ENCODE peak calls at places on chromosome 18, in eight cellular contexts. One of them, this sample, is unnamed.

GRCh38 chr18:7740815-7741214 is 173.7 kb downstream of the PTPRM start:
- DNase-seq in progenitor cell of endocrine pancreas: no peak
- DNase-seq in lower leg skin: no peak
- DNase-seq in dorsolateral prefrontal cortex: no peak
- DNase-seq in fibroblast of lung: no peak
- DNase-seq in uterus: no peak
- DNase-seq in GM10248: no peak
- DNase-seq in IMR-90: peak
- DNase-seq in this sample: no peak

GRCh38 chr18:10261315-10262276 is 192.8 kb upstream of the APCDD1 start:
- DNase-seq in progenitor cell of endocrine pancreas: no peak
- DNase-seq in lower leg skin: no peak
- DNase-seq in dorsolateral prefrontal cortex: no peak
- DNase-seq in fibroblast of lung: peak
- DNase-seq in uterus: no peak
- DNase-seq in GM10248: no peak
- DNase-seq in IMR-90: peak
- DNase-seq in this sample: no peak

GRCh38 chr18:57542126-57542525 is 44.4 kb downstream of the FECH start:
- DNase-seq in progenitor cell of endocrine pancreas: no peak
- DNase-seq in lower leg skin: no peak
- DNase-seq in dorsolateral prefrontal cortex: no peak
- DNase-seq in fibroblast of lung: no peak
- DNase-seq in uterus: no peak
- DNase-seq in GM10248: no peak
- DNase-seq in IMR-90: peak
- DNase-seq in this sample: no peak

GRCh38 chr18:44679912-44680270 is 797 bp upstream of the SETBP1 start:
- DNase-seq in progenitor cell of endocrine pancreas: peak
- DNase-seq in lower leg skin: no peak
- DNase-seq in dorsolateral prefrontal cortex: peak
- DNase-seq in fibroblast of lung: peak
- DNase-seq in uterus: peak
- DNase-seq in GM10248: peak
- DNase-seq in IMR-90: peak
- DNase-seq in this sample: peak

GRCh38 chr18:23538040-23538439 is 34.7 kb downstream of the RMC1 start:
- DNase-seq in progenitor cell of endocrine pancreas: no peak
- DNase-seq in lower leg skin: no peak
- DNase-seq in dorsolateral prefrontal cortex: no peak
- DNase-seq in fibroblast of lung: no peak
- DNase-seq in uterus: no peak
- DNase-seq in GM10248: no peak
- DNase-seq in IMR-90: no peak
- DNase-seq in this sample: no peak

GRCh38 chr18:27921904-27922541 is 254.9 kb downstream of the CDH2 start:
- DNase-seq in progenitor cell of endocrine pancreas: no peak
- DNase-seq in lower leg skin: no peak
- DNase-seq in dorsolateral prefrontal cortex: no peak
- DNase-seq in fibroblast of lung: peak
- DNase-seq in uterus: no peak
- DNase-seq in GM10248: no peak
- DNase-seq in IMR-90: peak
- DNase-seq in this sample: no peak

GRCh38 chr18:59273936-59274928 is 978 bp upstream of the RAX start:
- DNase-seq in progenitor cell of endocrine pancreas: no peak
- DNase-seq in lower leg skin: no peak
- DNase-seq in dorsolateral prefrontal cortex: no peak
- DNase-seq in fibroblast of lung: no peak
- DNase-seq in uterus: no peak
- DNase-seq in GM10248: no peak
- DNase-seq in IMR-90: no peak
- DNase-seq in this sample: no peak

GRCh38 chr18:36993068-36993467 is 164.1 kb downstream of the KIAA1328 start:
- DNase-seq in progenitor cell of endocrine pancreas: no peak
- DNase-seq in lower leg skin: no peak
- DNase-seq in dorsolateral prefrontal cortex: no peak
- DNase-seq in fibroblast of lung: peak
- DNase-seq in uterus: no peak
- DNase-seq in GM10248: no peak
- DNase-seq in IMR-90: peak
- DNase-seq in this sample: no peak

GRCh38 chr18:24677011-24677410 is 216.6 kb downstream of the HRH4 start:
- DNase-seq in progenitor cell of endocrine pancreas: no peak
- DNase-seq in lower leg skin: no peak
- DNase-seq in dorsolateral prefrontal cortex: no peak
- DNase-seq in fibroblast of lung: peak
- DNase-seq in uterus: no peak
- DNase-seq in GM10248: no peak
- DNase-seq in IMR-90: peak
- DNase-seq in this sample: no peak

GRCh38 chr18:79315589-79315988 is 80.1 kb upstream of the NFATC1 start:
- DNase-seq in progenitor cell of endocrine pancreas: no peak
- DNase-seq in lower leg skin: no peak
- DNase-seq in dorsolateral prefrontal cortex: no peak
- DNase-seq in fibroblast of lung: no peak
- DNase-seq in uterus: no peak
- DNase-seq in GM10248: no peak
- DNase-seq in IMR-90: no peak
- DNase-seq in this sample: no peak

GRCh38 chr18:39675358-39675757 is 2109.8 kb upstream of the CELF4 start:
- DNase-seq in progenitor cell of endocrine pancreas: no peak
- DNase-seq in lower leg skin: no peak
- DNase-seq in dorsolateral prefrontal cortex: no peak
- DNase-seq in fibroblast of lung: peak
- DNase-seq in uterus: no peak
- DNase-seq in GM10248: no peak
- DNase-seq in IMR-90: peak
- DNase-seq in this sample: no peak

GRCh38 chr18:68769423-68769822 is 28.5 kb upstream of the CCDC102B start:
- DNase-seq in progenitor cell of endocrine pancreas: no peak
- DNase-seq in lower leg skin: peak
- DNase-seq in dorsolateral prefrontal cortex: no peak
- DNase-seq in fibroblast of lung: peak
- DNase-seq in uterus: peak
- DNase-seq in GM10248: no peak
- DNase-seq in IMR-90: no peak
- DNase-seq in this sample: no peak

GRCh38 chr18:62867521-62867920 is 152.2 kb downstream of the PHLPP1 start:
- DNase-seq in progenitor cell of endocrine pancreas: no peak
- DNase-seq in lower leg skin: no peak
- DNase-seq in dorsolateral prefrontal cortex: no peak
- DNase-seq in fibroblast of lung: no peak
- DNase-seq in uterus: no peak
- DNase-seq in GM10248: no peak
- DNase-seq in IMR-90: no peak
- DNase-seq in this sample: no peak

GRCh38 chr18:54532222-54532621 is 58.8 kb upstream of the DYNAP start:
- DNase-seq in progenitor cell of endocrine pancreas: no peak
- DNase-seq in lower leg skin: no peak
- DNase-seq in dorsolateral prefrontal cortex: no peak
- DNase-seq in fibroblast of lung: no peak
- DNase-seq in uterus: no peak
- DNase-seq in GM10248: no peak
- DNase-seq in IMR-90: no peak
- DNase-seq in this sample: no peak

GRCh38 chr18:11553098-11553940 is 56.1 kb upstream of the SLC35G4 start:
- DNase-seq in progenitor cell of endocrine pancreas: peak
- DNase-seq in lower leg skin: peak
- DNase-seq in dorsolateral prefrontal cortex: peak
- DNase-seq in fibroblast of lung: peak
- DNase-seq in uterus: no peak
- DNase-seq in GM10248: peak
- DNase-seq in IMR-90: peak
- DNase-seq in this sample: peak

GRCh38 chr18:76258209-76258608 is 236.8 kb downstream of the ZNF516 start:
- DNase-seq in progenitor cell of endocrine pancreas: no peak
- DNase-seq in lower leg skin: no peak
- DNase-seq in dorsolateral prefrontal cortex: no peak
- DNase-seq in fibroblast of lung: no peak
- DNase-seq in uterus: no peak
- DNase-seq in GM10248: no peak
- DNase-seq in IMR-90: peak
- DNase-seq in this sample: no peak

GRCh38 chr18:44823782-44824181 is 143.1 kb downstream of the SETBP1 start:
- DNase-seq in progenitor cell of endocrine pancreas: no peak
- DNase-seq in lower leg skin: no peak
- DNase-seq in dorsolateral prefrontal cortex: no peak
- DNase-seq in fibroblast of lung: peak
- DNase-seq in uterus: peak
- DNase-seq in GM10248: no peak
- DNase-seq in IMR-90: peak
- DNase-seq in this sample: no peak

GRCh38 chr18:78642561-78643398 is 336.8 kb upstream of the SALL3 start:
- DNase-seq in progenitor cell of endocrine pancreas: no peak
- DNase-seq in lower leg skin: no peak
- DNase-seq in dorsolateral prefrontal cortex: no peak
- DNase-seq in fibroblast of lung: no peak
- DNase-seq in uterus: no peak
- DNase-seq in GM10248: no peak
- DNase-seq in IMR-90: no peak
- DNase-seq in this sample: no peak

GRCh38 chr18:42614619-42615293 is 500.7 kb downstream of the RIT2 start:
- DNase-seq in progenitor cell of endocrine pancreas: no peak
- DNase-seq in lower leg skin: no peak
- DNase-seq in dorsolateral prefrontal cortex: no peak
- DNase-seq in fibroblast of lung: no peak
- DNase-seq in uterus: no peak
- DNase-seq in GM10248: no peak
- DNase-seq in IMR-90: no peak
- DNase-seq in this sample: no peak

GRCh38 chr18:63562284-63562683 is 20.1 kb downstream of the SERPINB12 start:
- DNase-seq in progenitor cell of endocrine pancreas: no peak
- DNase-seq in lower leg skin: no peak
- DNase-seq in dorsolateral prefrontal cortex: no peak
- DNase-seq in fibroblast of lung: no peak
- DNase-seq in uterus: no peak
- DNase-seq in GM10248: no peak
- DNase-seq in IMR-90: no peak
- DNase-seq in this sample: no peak

GRCh38 chr18:76401496-76401895 is 93.5 kb downstream of the ZNF516 start:
- DNase-seq in progenitor cell of endocrine pancreas: no peak
- DNase-seq in lower leg skin: no peak
- DNase-seq in dorsolateral prefrontal cortex: no peak
- DNase-seq in fibroblast of lung: no peak
- DNase-seq in uterus: peak
- DNase-seq in GM10248: no peak
- DNase-seq in IMR-90: no peak
- DNase-seq in this sample: no peak

GRCh38 chr18:59546164-59546563 is 151.1 kb downstream of the CCBE1 start:
- DNase-seq in progenitor cell of endocrine pancreas: no peak
- DNase-seq in lower leg skin: no peak
- DNase-seq in dorsolateral prefrontal cortex: no peak
- DNase-seq in fibroblast of lung: peak
- DNase-seq in uterus: no peak
- DNase-seq in GM10248: no peak
- DNase-seq in IMR-90: peak
- DNase-seq in this sample: no peak

GRCh38 chr18:2515908-2516625 is 55.2 kb downstream of the METTL4 start:
- DNase-seq in progenitor cell of endocrine pancreas: no peak
- DNase-seq in lower leg skin: no peak
- DNase-seq in dorsolateral prefrontal cortex: no peak
- DNase-seq in fibroblast of lung: peak
- DNase-seq in uterus: no peak
- DNase-seq in GM10248: no peak
- DNase-seq in IMR-90: peak
- DNase-seq in this sample: no peak

GRCh38 chr18:32669549-32670165 is 103.2 kb downstream of the KLHL14 start:
- DNase-seq in progenitor cell of endocrine pancreas: no peak
- DNase-seq in lower leg skin: no peak
- DNase-seq in dorsolateral prefrontal cortex: no peak
- DNase-seq in fibroblast of lung: no peak
- DNase-seq in uterus: no peak
- DNase-seq in GM10248: no peak
- DNase-seq in IMR-90: no peak
- DNase-seq in this sample: no peak
- TF ChIP-seq CTCF in progenitor cell of endocrine pancreas: peak
- TF ChIP-seq CTCF in lower leg skin: no peak
- TF ChIP-seq CTCF in dorsolateral prefrontal cortex: no peak
- TF ChIP-seq CTCF in fibroblast of lung: no peak
- TF ChIP-seq CTCF in uterus: no peak
- TF ChIP-seq CTCF in GM10248: no peak
- TF ChIP-seq CTCF in IMR-90: no peak
- TF ChIP-seq CTCF in this sample: peak

GRCh38 chr18:22332590-22332989 is 85.1 kb downstream of the CTAGE1 start:
- DNase-seq in progenitor cell of endocrine pancreas: no peak
- DNase-seq in lower leg skin: no peak
- DNase-seq in dorsolateral prefrontal cortex: no peak
- DNase-seq in fibroblast of lung: no peak
- DNase-seq in uterus: no peak
- DNase-seq in GM10248: no peak
- DNase-seq in IMR-90: no peak
- DNase-seq in this sample: no peak
- TF ChIP-seq CTCF in progenitor cell of endocrine pancreas: peak
- TF ChIP-seq CTCF in lower leg skin: no peak
- TF ChIP-seq CTCF in dorsolateral prefrontal cortex: no peak
- TF ChIP-seq CTCF in fibroblast of lung: no peak
- TF ChIP-seq CTCF in uterus: no peak
- TF ChIP-seq CTCF in GM10248: no peak
- TF ChIP-seq CTCF in IMR-90: peak
- TF ChIP-seq CTCF in this sample: peak

GRCh38 chr18:50276452-50276851 is 4.9 kb downstream of the MBD1 start:
- DNase-seq in progenitor cell of endocrine pancreas: no peak
- DNase-seq in lower leg skin: no peak
- DNase-seq in dorsolateral prefrontal cortex: no peak
- DNase-seq in fibroblast of lung: no peak
- DNase-seq in uterus: no peak
- DNase-seq in GM10248: no peak
- DNase-seq in IMR-90: no peak
- DNase-seq in this sample: no peak

GRCh38 chr18:50275503-50276036 is 5.8 kb downstream of the MBD1 start:
- DNase-seq in progenitor cell of endocrine pancreas: no peak
- DNase-seq in lower leg skin: no peak
- DNase-seq in dorsolateral prefrontal cortex: no peak
- DNase-seq in fibroblast of lung: no peak
- DNase-seq in uterus: no peak
- DNase-seq in GM10248: no peak
- DNase-seq in IMR-90: no peak
- DNase-seq in this sample: no peak

GRCh38 chr18:50280707-50281294 is 522 bp downstream of the MBD1 start:
- DNase-seq in progenitor cell of endocrine pancreas: no peak
- DNase-seq in lower leg skin: no peak
- DNase-seq in dorsolateral prefrontal cortex: no peak
- DNase-seq in fibroblast of lung: no peak
- DNase-seq in uterus: no peak
- DNase-seq in GM10248: no peak
- DNase-seq in IMR-90: no peak
- DNase-seq in this sample: no peak

GRCh38 chr18:50279752-50280151 is 1.6 kb downstream of the MBD1 start:
- DNase-seq in progenitor cell of endocrine pancreas: no peak
- DNase-seq in lower leg skin: no peak
- DNase-seq in dorsolateral prefrontal cortex: no peak
- DNase-seq in fibroblast of lung: no peak
- DNase-seq in uterus: no peak
- DNase-seq in GM10248: no peak
- DNase-seq in IMR-90: no peak
- DNase-seq in this sample: no peak

GRCh38 chr18:50277935-50278334 is 3.4 kb downstream of the MBD1 start:
- DNase-seq in progenitor cell of endocrine pancreas: no peak
- DNase-seq in lower leg skin: no peak
- DNase-seq in dorsolateral prefrontal cortex: no peak
- DNase-seq in fibroblast of lung: peak
- DNase-seq in uterus: no peak
- DNase-seq in GM10248: no peak
- DNase-seq in IMR-90: peak
- DNase-seq in this sample: no peak
- TF ChIP-seq CTCF in progenitor cell of endocrine pancreas: no peak
- TF ChIP-seq CTCF in lower leg skin: no peak
- TF ChIP-seq CTCF in dorsolateral prefrontal cortex: no peak
- TF ChIP-seq CTCF in fibroblast of lung: no peak
- TF ChIP-seq CTCF in uterus: no peak
- TF ChIP-seq CTCF in GM10248: no peak
- TF ChIP-seq CTCF in IMR-90: no peak
- TF ChIP-seq CTCF in this sample: no peak

GRCh38 chr18:50340078-50340477 is 34.8 kb upstream of the SKA1 start:
- DNase-seq in progenitor cell of endocrine pancreas: no peak
- DNase-seq in lower leg skin: no peak
- DNase-seq in dorsolateral prefrontal cortex: no peak
- DNase-seq in fibroblast of lung: no peak
- DNase-seq in uterus: no peak
- DNase-seq in GM10248: no peak
- DNase-seq in IMR-90: no peak
- DNase-seq in this sample: no peak
- TF ChIP-seq CTCF in progenitor cell of endocrine pancreas: no peak
- TF ChIP-seq CTCF in lower leg skin: no peak
- TF ChIP-seq CTCF in dorsolateral prefrontal cortex: no peak
- TF ChIP-seq CTCF in fibroblast of lung: no peak
- TF ChIP-seq CTCF in uterus: no peak
- TF ChIP-seq CTCF in GM10248: no peak
- TF ChIP-seq CTCF in IMR-90: no peak
- TF ChIP-seq CTCF in this sample: no peak

This sample was measured in neural crest cell.